ENCODE peak calls at places on chromosomes 4 and X, in five cellular contexts. I, P, A, Q and Y are unnamed samples.

GRCh38 chr4:71186257-71186565 is 152.6 kb upstream of the SLC4A4 start:
- DNase-seq in A (no peak), Q (no peak), I (no peak), P (no peak), Y (no peak)

GRCh38 chr4:1658581-1658980 is 25.5 kb downstream of the FAM53A start:
- DNase-seq in P (no peak), Q (no peak), I (no peak), A (no peak), Y (no peak)

GRCh38 chrX:68714856-68715255 is 67.4 kb downstream of the STARD8 start:
- DNase-seq in A (no peak), I (no peak), Q (no peak), P (no peak), Y (no peak)

GRCh38 chrX:15525664-15526416 is 25.2 kb downstream of the BMX start:
- DNase-seq in P (no peak), A (no peak), Q (no peak), I (no peak), Y (no peak)

GRCh38 chr4:184588893-184589292 is 60.4 kb downstream of the CASP3 start:
- DNase-seq in I (no peak), Q (no peak), P (no peak), A (no peak), Y (no peak)

GRCh38 chr4:151192556-151193235 is 84.3 kb upstream of the PRSS48 start:
- DNase-seq in A (no peak), P (no peak), I (no peak), Q (no peak), Y (no peak)

GRCh38 chrX:32745323-32745722 is 466.0 kb downstream of the DMD start:
- DNase-seq in P (no peak), A (no peak), I (no peak), Q (no peak), Y (no peak)

GRCh38 chrX:107849747-107850478 is 24.2 kb downstream of the MID2 start:
- DNase-seq in A (no peak), I (no peak), P (no peak), Q (no peak), Y (no peak)

GRCh38 chrX:19866626-19867410 is 20.6 kb downstream of the SH3KBP1 start:
- DNase-seq in P (no peak), I (no peak), Q (no peak), A (no peak), Y (no peak)

GRCh38 chr4:103046416-103047290 is 27.1 kb upstream of the SLC9B1 start:
- DNase-seq in I (peak; percentile 23), Q (no peak), P (peak; percentile 22), A (peak; percentile 52), Y (peak; percentile 10)